ENCODE peak calls at places on chromosomes 11 and 22, in ten cellular contexts. One of them, this sample, is unnamed.

GRCh38 chr11:45383229-45383628 is 97.1 kb upstream of the SYT13 start:
- DNase-seq in AG09319: no peak
- DNase-seq in GM04503: peak; percentile 44
- DNase-seq in immature natural killer cell: no peak
- DNase-seq in iris pigment epithelial cell: peak; percentile 60
- DNase-seq in astrocyte of the spinal cord: peak; percentile 58
- DNase-seq in AG10803: peak; percentile 89
- DNase-seq in HTR-8/SVneo: peak; percentile 32
- DNase-seq in H4: peak; percentile 63
- DNase-seq in hypothalamus: no peak
- DNase-seq in this sample: peak; percentile 48

GRCh38 chr22:50529416-50530279 is at the start of gene TYMP:
- DNase-seq in HTR-8/SVneo: no peak
- DNase-seq in GM04503: no peak
- DNase-seq in AG10803: peak; percentile 66
- DNase-seq in immature natural killer cell: peak; percentile 70
- DNase-seq in hypothalamus: no peak
- DNase-seq in astrocyte of the spinal cord: no peak
- DNase-seq in H4: no peak
- DNase-seq in iris pigment epithelial cell: peak; percentile 78
- DNase-seq in AG09319: no peak
- DNase-seq in this sample: no peak

GRCh38 chr11:126344291-126344970 is 11.1 kb upstream of the ST3GAL4 start:
- DNase-seq in H4: no peak
- DNase-seq in astrocyte of the spinal cord: no peak
- DNase-seq in HTR-8/SVneo: no peak
- DNase-seq in immature natural killer cell: no peak
- DNase-seq in hypothalamus: no peak
- DNase-seq in iris pigment epithelial cell: no peak
- DNase-seq in AG10803: no peak
- DNase-seq in AG09319: no peak
- DNase-seq in GM04503: no peak
- DNase-seq in this sample: no peak

GRCh38 chr11:73478737-73479347 is 102.6 kb downstream of the RELT start:
- DNase-seq in astrocyte of the spinal cord: peak; percentile 41
- DNase-seq in hypothalamus: no peak
- DNase-seq in H4: peak; percentile 52
- DNase-seq in AG09319: no peak
- DNase-seq in immature natural killer cell: no peak
- DNase-seq in GM04503: no peak
- DNase-seq in AG10803: peak; percentile 37
- DNase-seq in HTR-8/SVneo: peak; percentile 61
- DNase-seq in iris pigment epithelial cell: peak; percentile 43
- DNase-seq in this sample: peak; percentile 57

GRCh38 chr11:28835790-28836189 is 727.6 kb downstream of the METTL15 start:
- DNase-seq in astrocyte of the spinal cord: peak; percentile 68
- DNase-seq in AG10803: peak; percentile 75
- DNase-seq in iris pigment epithelial cell: peak; percentile 80
- DNase-seq in hypothalamus: no peak
- DNase-seq in GM04503: peak; percentile 33
- DNase-seq in AG09319: no peak
- DNase-seq in immature natural killer cell: no peak
- DNase-seq in HTR-8/SVneo: no peak
- DNase-seq in H4: peak; percentile 48
- DNase-seq in this sample: peak; percentile 68

GRCh38 chr11:10526974-10527918 is 13.7 kb downstream of the RNF141 start:
- DNase-seq in GM04503: no peak
- DNase-seq in iris pigment epithelial cell: peak; percentile 64
- DNase-seq in astrocyte of the spinal cord: peak; percentile 38
- DNase-seq in HTR-8/SVneo: no peak
- DNase-seq in hypothalamus: no peak
- DNase-seq in H4: no peak
- DNase-seq in AG09319: no peak
- DNase-seq in immature natural killer cell: no peak
- DNase-seq in AG10803: no peak
- DNase-seq in this sample: peak; percentile 58

GRCh38 chr11:85752201-85752889 is 58.6 kb downstream of the SYTL2 start:
- DNase-seq in iris pigment epithelial cell: no peak
- DNase-seq in astrocyte of the spinal cord: no peak
- DNase-seq in GM04503: no peak
- DNase-seq in AG09319: no peak
- DNase-seq in H4: no peak
- DNase-seq in hypothalamus: no peak
- DNase-seq in AG10803: no peak
- DNase-seq in HTR-8/SVneo: no peak
- DNase-seq in immature natural killer cell: no peak
- DNase-seq in this sample: no peak

GRCh38 chr11:124748100-124748418 is 4.0 kb downstream of the VSIG2 start:
- DNase-seq in HTR-8/SVneo: no peak
- DNase-seq in GM04503: no peak
- DNase-seq in astrocyte of the spinal cord: no peak
- DNase-seq in AG10803: no peak
- DNase-seq in AG09319: no peak
- DNase-seq in H4: no peak
- DNase-seq in hypothalamus: no peak
- DNase-seq in immature natural killer cell: no peak
- DNase-seq in iris pigment epithelial cell: no peak
- DNase-seq in this sample: no peak

GRCh38 chr11:106409201-106409600 is 331.7 kb downstream of the AASDHPPT start:
- DNase-seq in immature natural killer cell: no peak
- DNase-seq in HTR-8/SVneo: no peak
- DNase-seq in iris pigment epithelial cell: peak; percentile 43
- DNase-seq in hypothalamus: no peak
- DNase-seq in astrocyte of the spinal cord: peak; percentile 36
- DNase-seq in GM04503: no peak
- DNase-seq in H4: no peak
- DNase-seq in AG09319: no peak
- DNase-seq in AG10803: no peak
- DNase-seq in this sample: peak; percentile 30